ENCODE peak calls at places on chromosome 4, in five cellular contexts. S is skeletal muscle cell, Q is lung, Z is NCI-H748 treated with DMSO at 0.1 percent for 48 hours, E is mucosa of gallbladder. T is an unnamed sample.

GRCh38 chr4:173182403-173182802 is 13.8 kb downstream of the GALNT7 start:
- DNase-seq in S (no peak), Q (no peak), Z (no peak), E (no peak), T (no peak)

GRCh38 chr4:111020961-111021360 is 398.1 kb upstream of the PITX2 start:
- DNase-seq in Q (no peak), E (no peak), S (no peak), Z (peak; percentile 1), T (no peak)

GRCh38 chr4:76420901-76421581 is at the start of gene CCDC158:
- DNase-seq in E (no peak), Q (no peak), Z (no peak), S (no peak), T (no peak)

GRCh38 chr4:14916554-14917304 is 85.6 kb upstream of the CPEB2 start:
- DNase-seq in Z (no peak), S (no peak), Q (no peak), E (peak; percentile 40), T (no peak)

GRCh38 chr4:3250438-3250955 is 1.5 kb downstream of the MSANTD1 start:
- DNase-seq in Z (no peak), Q (peak; percentile 73), S (no peak), E (no peak), T (no peak)

GRCh38 chr4:86653237-86653865 is 59.2 kb downstream of the PTPN13 start:
- DNase-seq in E (no peak), Z (no peak), S (no peak), Q (no peak), T (no peak)

GRCh38 chr4:20251796-20252655 is at the start of gene SLIT2:
- DNase-seq in S (peak; percentile 40), Z (no peak), E (peak; percentile 70), Q (peak; percentile 74), T (peak; percentile 96)

GRCh38 chr4:140100771-140101170 is 53.2 kb downstream of the MAML3 start:
- DNase-seq in Q (no peak), S (no peak), E (no peak), Z (no peak), T (no peak)

GRCh38 chr4:113708250-113708649 is 53.3 kb downstream of the CAMK2D start:
- DNase-seq in S (no peak), Z (no peak), E (no peak), Q (no peak), T (no peak)